ENCODE peak calls at places on chromosomes 5 and 9, in five cellular contexts. One of them, this sample, is unnamed.

GRCh38 chr5:32315221-32316014 is 2.7 kb upstream of the MTMR12 start:
- DNase-seq in heart left ventricle: no peak
- DNase-seq in NCI-H2029: no peak
- DNase-seq in ecto neural progenitor cell: no peak
- DNase-seq in pons: no peak
- DNase-seq in this sample: no peak

GRCh38 chr5:99379187-99379586 is 450.4 kb upstream of the CHD1 start:
- DNase-seq in heart left ventricle: no peak
- DNase-seq in NCI-H2029: no peak
- DNase-seq in ecto neural progenitor cell: no peak
- DNase-seq in pons: no peak
- DNase-seq in this sample: no peak

GRCh38 chr9:801399-802071 is 40.0 kb upstream of the DMRT1 start:
- DNase-seq in heart left ventricle: no peak
- DNase-seq in NCI-H2029: no peak
- DNase-seq in ecto neural progenitor cell: no peak
- DNase-seq in pons: no peak
- DNase-seq in this sample: no peak

GRCh38 chr9:131839281-131840084 is 99.6 kb upstream of the RAPGEF1 start:
- DNase-seq in heart left ventricle: peak
- DNase-seq in NCI-H2029: no peak
- DNase-seq in ecto neural progenitor cell: no peak
- DNase-seq in pons: no peak
- DNase-seq in this sample: no peak

GRCh38 chr5:115471674-115472073 is 72.9 kb downstream of the FEM1C start:
- DNase-seq in heart left ventricle: peak
- DNase-seq in NCI-H2029: no peak
- DNase-seq in ecto neural progenitor cell: no peak
- DNase-seq in pons: no peak
- DNase-seq in this sample: no peak

GRCh38 chr5:140351609-140352334 is 5.4 kb upstream of the HBEGF start:
- DNase-seq in heart left ventricle: peak
- DNase-seq in NCI-H2029: peak
- DNase-seq in ecto neural progenitor cell: no peak
- DNase-seq in pons: peak
- DNase-seq in this sample: no peak

GRCh38 chr5:111676926-111677415 is 80.0 kb downstream of the NREP start:
- DNase-seq in heart left ventricle: no peak
- DNase-seq in NCI-H2029: no peak
- DNase-seq in ecto neural progenitor cell: no peak
- DNase-seq in pons: no peak
- DNase-seq in this sample: no peak

GRCh38 chr5:124760608-124761390 is 14.4 kb upstream of the ZNF608 start:
- DNase-seq in heart left ventricle: no peak
- DNase-seq in NCI-H2029: no peak
- DNase-seq in ecto neural progenitor cell: no peak
- DNase-seq in pons: peak
- DNase-seq in this sample: no peak

GRCh38 chr9:113579270-113580040 is 115.9 kb downstream of the RGS3 start:
- DNase-seq in heart left ventricle: no peak
- DNase-seq in NCI-H2029: no peak
- DNase-seq in ecto neural progenitor cell: no peak
- DNase-seq in pons: peak
- DNase-seq in this sample: no peak

GRCh38 chr9:116404228-116404627 is 250.6 kb downstream of the PAPPA start:
- DNase-seq in heart left ventricle: no peak
- DNase-seq in NCI-H2029: no peak
- DNase-seq in ecto neural progenitor cell: no peak
- DNase-seq in pons: no peak
- DNase-seq in this sample: no peak

GRCh38 chr5:149853019-149853648 is 91.5 kb downstream of the PDE6A start:
- DNase-seq in heart left ventricle: peak
- DNase-seq in NCI-H2029: peak
- DNase-seq in ecto neural progenitor cell: peak
- DNase-seq in pons: peak
- DNase-seq in this sample: peak

GRCh38 chr5:160649304-160649703 is 202.7 kb downstream of the ATP10B start:
- DNase-seq in heart left ventricle: no peak
- DNase-seq in NCI-H2029: no peak
- DNase-seq in ecto neural progenitor cell: no peak
- DNase-seq in pons: peak
- DNase-seq in this sample: no peak

GRCh38 chr5:141507387-141508091 is 18.7 kb downstream of the PCDHGC5 start:
- DNase-seq in heart left ventricle: peak
- DNase-seq in NCI-H2029: no peak
- DNase-seq in ecto neural progenitor cell: no peak
- DNase-seq in pons: no peak
- DNase-seq in this sample: no peak

GRCh38 chr5:149128023-149128875 is 13.0 kb upstream of the ABLIM3 start:
- DNase-seq in heart left ventricle: no peak
- DNase-seq in NCI-H2029: no peak
- DNase-seq in ecto neural progenitor cell: peak
- DNase-seq in pons: no peak
- DNase-seq in this sample: no peak

GRCh38 chr5:11385251-11385900 is 518.9 kb downstream of the CTNND2 start:
- DNase-seq in heart left ventricle: no peak
- DNase-seq in NCI-H2029: no peak
- DNase-seq in ecto neural progenitor cell: no peak
- DNase-seq in pons: peak
- DNase-seq in this sample: no peak

GRCh38 chr9:120394058-120394669 is 185.8 kb downstream of the CDK5RAP2 start:
- DNase-seq in heart left ventricle: no peak
- DNase-seq in NCI-H2029: no peak
- DNase-seq in ecto neural progenitor cell: no peak
- DNase-seq in pons: no peak
- DNase-seq in this sample: no peak

GRCh38 chr5:61575103-61575502 is 243.0 kb downstream of the ZSWIM6 start:
- DNase-seq in heart left ventricle: no peak
- DNase-seq in NCI-H2029: peak
- DNase-seq in ecto neural progenitor cell: no peak
- DNase-seq in pons: no peak
- DNase-seq in this sample: no peak

GRCh38 chr9:133881671-133882381 is 110.3 kb downstream of the VAV2 start:
- DNase-seq in heart left ventricle: no peak
- DNase-seq in NCI-H2029: peak
- DNase-seq in ecto neural progenitor cell: no peak
- DNase-seq in pons: no peak
- DNase-seq in this sample: no peak

GRCh38 chr9:136784249-136784996 is 6.7 kb upstream of the TMEM141 start:
- DNase-seq in heart left ventricle: no peak
- DNase-seq in NCI-H2029: no peak
- DNase-seq in ecto neural progenitor cell: no peak
- DNase-seq in pons: peak
- DNase-seq in this sample: no peak

GRCh38 chr5:124289641-124290201 is 456.7 kb downstream of the ZNF608 start:
- DNase-seq in heart left ventricle: no peak
- DNase-seq in NCI-H2029: peak
- DNase-seq in ecto neural progenitor cell: peak
- DNase-seq in pons: peak
- DNase-seq in this sample: no peak

GRCh38 chr9:137438591-137439157 is 2.5 kb downstream of the ENTPD8 start:
- DNase-seq in heart left ventricle: no peak
- DNase-seq in NCI-H2029: no peak
- DNase-seq in ecto neural progenitor cell: no peak
- DNase-seq in pons: no peak
- DNase-seq in this sample: no peak

GRCh38 chr5:56479701-56480304 is 246.7 kb upstream of the ANKRD55 start:
- DNase-seq in heart left ventricle: no peak
- DNase-seq in NCI-H2029: no peak
- DNase-seq in ecto neural progenitor cell: no peak
- DNase-seq in pons: peak
- DNase-seq in this sample: peak

GRCh38 chr9:92723801-92724323 is 40.8 kb downstream of the BICD2 start:
- DNase-seq in heart left ventricle: no peak
- DNase-seq in NCI-H2029: no peak
- DNase-seq in ecto neural progenitor cell: peak
- DNase-seq in pons: no peak
- DNase-seq in this sample: no peak

GRCh38 chr5:168356592-168356991 is 65.1 kb downstream of the WWC1 start:
- DNase-seq in heart left ventricle: no peak
- DNase-seq in NCI-H2029: peak
- DNase-seq in ecto neural progenitor cell: no peak
- DNase-seq in pons: no peak
- DNase-seq in this sample: no peak

GRCh38 chr9:93659837-93660177 is 83.4 kb downstream of the PHF2 start:
- DNase-seq in heart left ventricle: no peak
- DNase-seq in NCI-H2029: no peak
- DNase-seq in ecto neural progenitor cell: no peak
- DNase-seq in pons: no peak
- DNase-seq in this sample: no peak

GRCh38 chr5:81842795-81843377 is 92.0 kb upstream of the SSBP2 start:
- DNase-seq in heart left ventricle: no peak
- DNase-seq in NCI-H2029: no peak
- DNase-seq in ecto neural progenitor cell: no peak
- DNase-seq in pons: no peak
- DNase-seq in this sample: no peak

This sample was measured in ovary.